ENCODE peak calls at places on chromosomes 3 and 15, in six cellular contexts. One of them, this sample, is unnamed.

GRCh38 chr3:2915826-2916225 is 194.3 kb downstream of the IL5RA start:
- DNase-seq in omental fat pad: no peak
- DNase-seq in foreskin fibroblast: no peak
- DNase-seq in NCI-H1436: no peak
- DNase-seq in activated T-cell treated with anti-CD3 and anti-CD28 coated beads for 1 hour: no peak
- DNase-seq in activated naive CD4-positive, alpha-beta T cell: no peak
- DNase-seq in this sample: no peak

GRCh38 chr3:171799501-171799900 is 10.8 kb downstream of the PLD1 start:
- DNase-seq in foreskin fibroblast: no peak
- DNase-seq in NCI-H1436: no peak
- DNase-seq in activated naive CD4-positive, alpha-beta T cell: no peak
- DNase-seq in omental fat pad: no peak
- DNase-seq in activated T-cell treated with anti-CD3 and anti-CD28 coated beads for 1 hour: no peak
- DNase-seq in this sample: no peak

GRCh38 chr3:4826237-4827100 is 152.8 kb upstream of the BHLHE40 start:
- DNase-seq in NCI-H1436: no peak
- DNase-seq in foreskin fibroblast: no peak
- DNase-seq in omental fat pad: no peak
- DNase-seq in activated naive CD4-positive, alpha-beta T cell: no peak
- DNase-seq in activated T-cell treated with anti-CD3 and anti-CD28 coated beads for 1 hour: no peak
- DNase-seq in this sample: no peak

GRCh38 chr3:66993082-66993481 is 5.0 kb upstream of the KBTBD8 start:
- DNase-seq in activated naive CD4-positive, alpha-beta T cell: no peak
- DNase-seq in NCI-H1436: no peak
- DNase-seq in omental fat pad: no peak
- DNase-seq in foreskin fibroblast: no peak
- DNase-seq in activated T-cell treated with anti-CD3 and anti-CD28 coated beads for 1 hour: no peak
- DNase-seq in this sample: no peak

GRCh38 chr3:68271145-68271544 is 616.7 kb upstream of the SUCLG2 start:
- DNase-seq in foreskin fibroblast: no peak
- DNase-seq in activated naive CD4-positive, alpha-beta T cell: no peak
- DNase-seq in activated T-cell treated with anti-CD3 and anti-CD28 coated beads for 1 hour: no peak
- DNase-seq in NCI-H1436: no peak
- DNase-seq in omental fat pad: no peak
- DNase-seq in this sample: no peak

GRCh38 chr3:9033867-9034266 is 70.6 kb upstream of the RAD18 start:
- DNase-seq in activated T-cell treated with anti-CD3 and anti-CD28 coated beads for 1 hour: no peak
- DNase-seq in omental fat pad: no peak
- DNase-seq in NCI-H1436: no peak
- DNase-seq in foreskin fibroblast: no peak
- DNase-seq in activated naive CD4-positive, alpha-beta T cell: no peak
- DNase-seq in this sample: no peak

GRCh38 chr15:92646216-92646615 is 9.4 kb downstream of the FAM174B start:
- DNase-seq in activated T-cell treated with anti-CD3 and anti-CD28 coated beads for 1 hour: no peak
- DNase-seq in omental fat pad: no peak
- DNase-seq in NCI-H1436: no peak
- DNase-seq in activated naive CD4-positive, alpha-beta T cell: no peak
- DNase-seq in foreskin fibroblast: no peak
- DNase-seq in this sample: no peak

GRCh38 chr3:111484666-111485065 is 57.3 kb upstream of the CD96 start:
- DNase-seq in NCI-H1436: no peak
- DNase-seq in omental fat pad: no peak
- DNase-seq in activated T-cell treated with anti-CD3 and anti-CD28 coated beads for 1 hour: no peak
- DNase-seq in activated naive CD4-positive, alpha-beta T cell: no peak
- DNase-seq in foreskin fibroblast: no peak
- DNase-seq in this sample: peak; percentile 15

GRCh38 chr3:186613637-186614265 is 891 bp downstream of the AHSG start:
- DNase-seq in activated naive CD4-positive, alpha-beta T cell: no peak
- DNase-seq in foreskin fibroblast: no peak
- DNase-seq in activated T-cell treated with anti-CD3 and anti-CD28 coated beads for 1 hour: no peak
- DNase-seq in omental fat pad: no peak
- DNase-seq in NCI-H1436: no peak
- DNase-seq in this sample: no peak

GRCh38 chr15:56805466-56806146 is 72.3 kb upstream of the ZNF280D start:
- DNase-seq in omental fat pad: no peak
- DNase-seq in activated naive CD4-positive, alpha-beta T cell: no peak
- DNase-seq in activated T-cell treated with anti-CD3 and anti-CD28 coated beads for 1 hour: no peak
- DNase-seq in foreskin fibroblast: peak; percentile 81
- DNase-seq in NCI-H1436: no peak
- DNase-seq in this sample: peak; percentile 77

GRCh38 chr15:63338170-63338569 is 43.5 kb downstream of the CA12 start:
- DNase-seq in NCI-H1436: no peak
- DNase-seq in omental fat pad: no peak
- DNase-seq in activated T-cell treated with anti-CD3 and anti-CD28 coated beads for 1 hour: no peak
- DNase-seq in activated naive CD4-positive, alpha-beta T cell: no peak
- DNase-seq in foreskin fibroblast: peak; percentile 72
- DNase-seq in this sample: no peak

GRCh38 chr3:146558811-146559210 is 14.4 kb upstream of the PLSCR1 start:
- DNase-seq in activated naive CD4-positive, alpha-beta T cell: no peak
- DNase-seq in omental fat pad: no peak
- DNase-seq in activated T-cell treated with anti-CD3 and anti-CD28 coated beads for 1 hour: no peak
- DNase-seq in NCI-H1436: no peak
- DNase-seq in foreskin fibroblast: no peak
- DNase-seq in this sample: no peak

GRCh38 chr3:43758826-43759225 is 68.1 kb downstream of the ABHD5 start:
- DNase-seq in omental fat pad: no peak
- DNase-seq in foreskin fibroblast: no peak
- DNase-seq in activated naive CD4-positive, alpha-beta T cell: no peak
- DNase-seq in activated T-cell treated with anti-CD3 and anti-CD28 coated beads for 1 hour: no peak
- DNase-seq in NCI-H1436: no peak
- DNase-seq in this sample: no peak

GRCh38 chr15:80201256-80202015 is 48.6 kb downstream of the FAH start:
- DNase-seq in activated T-cell treated with anti-CD3 and anti-CD28 coated beads for 1 hour: no peak
- DNase-seq in omental fat pad: no peak
- DNase-seq in activated naive CD4-positive, alpha-beta T cell: no peak
- DNase-seq in foreskin fibroblast: no peak
- DNase-seq in NCI-H1436: no peak
- DNase-seq in this sample: no peak

GRCh38 chr3:134675726-134676252 is 25.0 kb upstream of the KY start:
- DNase-seq in NCI-H1436: no peak
- DNase-seq in foreskin fibroblast: no peak
- DNase-seq in activated T-cell treated with anti-CD3 and anti-CD28 coated beads for 1 hour: no peak
- DNase-seq in activated naive CD4-positive, alpha-beta T cell: no peak
- DNase-seq in omental fat pad: no peak
- DNase-seq in this sample: no peak

GRCh38 chr3:172557515-172558220 is 34.4 kb upstream of the TNFSF10 start:
- DNase-seq in activated naive CD4-positive, alpha-beta T cell: no peak
- DNase-seq in activated T-cell treated with anti-CD3 and anti-CD28 coated beads for 1 hour: no peak
- DNase-seq in omental fat pad: no peak
- DNase-seq in foreskin fibroblast: no peak
- DNase-seq in NCI-H1436: no peak
- DNase-seq in this sample: no peak

GRCh38 chr3:108130247-108130646 is 39.4 kb upstream of the CD47 start:
- DNase-seq in activated T-cell treated with anti-CD3 and anti-CD28 coated beads for 1 hour: no peak
- DNase-seq in NCI-H1436: no peak
- DNase-seq in activated naive CD4-positive, alpha-beta T cell: no peak
- DNase-seq in foreskin fibroblast: no peak
- DNase-seq in omental fat pad: no peak
- DNase-seq in this sample: no peak

GRCh38 chr3:98733778-98734281 is 29.3 kb upstream of the ST3GAL6 start:
- DNase-seq in activated naive CD4-positive, alpha-beta T cell: no peak
- DNase-seq in NCI-H1436: no peak
- DNase-seq in omental fat pad: no peak
- DNase-seq in foreskin fibroblast: no peak
- DNase-seq in activated T-cell treated with anti-CD3 and anti-CD28 coated beads for 1 hour: no peak
- DNase-seq in this sample: peak; percentile 14

GRCh38 chr3:124839896-124840295 is 47.3 kb downstream of the ITGB5 start:
- DNase-seq in activated T-cell treated with anti-CD3 and anti-CD28 coated beads for 1 hour: no peak
- DNase-seq in omental fat pad: no peak
- DNase-seq in NCI-H1436: no peak
- DNase-seq in activated naive CD4-positive, alpha-beta T cell: no peak
- DNase-seq in foreskin fibroblast: no peak
- DNase-seq in this sample: no peak

GRCh38 chr15:101396484-101397261 is 92.8 kb downstream of the PCSK6 start:
- DNase-seq in NCI-H1436: no peak
- DNase-seq in activated T-cell treated with anti-CD3 and anti-CD28 coated beads for 1 hour: no peak
- DNase-seq in foreskin fibroblast: no peak
- DNase-seq in activated naive CD4-positive, alpha-beta T cell: no peak
- DNase-seq in omental fat pad: no peak
- DNase-seq in this sample: no peak

GRCh38 chr3:151456065-151456464 is 4.8 kb downstream of the IGSF10 start:
- DNase-seq in omental fat pad: no peak
- DNase-seq in NCI-H1436: no peak
- DNase-seq in foreskin fibroblast: no peak
- DNase-seq in activated naive CD4-positive, alpha-beta T cell: no peak
- DNase-seq in activated T-cell treated with anti-CD3 and anti-CD28 coated beads for 1 hour: no peak
- DNase-seq in this sample: no peak

GRCh38 chr3:20975221-20975620 is 775.8 kb downstream of the ZNF385D start:
- DNase-seq in NCI-H1436: no peak
- DNase-seq in foreskin fibroblast: no peak
- DNase-seq in activated T-cell treated with anti-CD3 and anti-CD28 coated beads for 1 hour: no peak
- DNase-seq in omental fat pad: no peak
- DNase-seq in activated naive CD4-positive, alpha-beta T cell: no peak
- DNase-seq in this sample: no peak

GRCh38 chr15:96359772-96360498 is 29.4 kb downstream of the NR2F2 start:
- DNase-seq in NCI-H1436: no peak
- DNase-seq in activated T-cell treated with anti-CD3 and anti-CD28 coated beads for 1 hour: no peak
- DNase-seq in activated naive CD4-positive, alpha-beta T cell: no peak
- DNase-seq in foreskin fibroblast: no peak
- DNase-seq in omental fat pad: no peak
- DNase-seq in this sample: no peak

GRCh38 chr3:119628390-119628789 is 30.7 kb downstream of the PLA1A start:
- DNase-seq in activated naive CD4-positive, alpha-beta T cell: no peak
- DNase-seq in omental fat pad: no peak
- DNase-seq in NCI-H1436: no peak
- DNase-seq in foreskin fibroblast: no peak
- DNase-seq in activated T-cell treated with anti-CD3 and anti-CD28 coated beads for 1 hour: no peak
- DNase-seq in this sample: no peak

GRCh38 chr3:46942481-46943236 is 33.9 kb downstream of the CCDC12 start:
- DNase-seq in foreskin fibroblast: no peak
- DNase-seq in omental fat pad: no peak
- DNase-seq in activated naive CD4-positive, alpha-beta T cell: no peak
- DNase-seq in NCI-H1436: no peak
- DNase-seq in activated T-cell treated with anti-CD3 and anti-CD28 coated beads for 1 hour: no peak
- DNase-seq in this sample: no peak

GRCh38 chr3:185986201-185986600 is 48.4 kb upstream of the TRA2B start:
- DNase-seq in NCI-H1436: no peak
- DNase-seq in activated T-cell treated with anti-CD3 and anti-CD28 coated beads for 1 hour: no peak
- DNase-seq in omental fat pad: no peak
- DNase-seq in foreskin fibroblast: no peak
- DNase-seq in activated naive CD4-positive, alpha-beta T cell: no peak
- DNase-seq in this sample: no peak

GRCh38 chr3:73228425-73228824 is 167.0 kb downstream of the EBLN2 start:
- DNase-seq in activated T-cell treated with anti-CD3 and anti-CD28 coated beads for 1 hour: no peak
- DNase-seq in activated naive CD4-positive, alpha-beta T cell: no peak
- DNase-seq in omental fat pad: no peak
- DNase-seq in foreskin fibroblast: no peak
- DNase-seq in NCI-H1436: no peak
- DNase-seq in this sample: peak; percentile 3

GRCh38 chr3:119641416-119641815 is 19.0 kb downstream of the POPDC2 start:
- DNase-seq in activated naive CD4-positive, alpha-beta T cell: no peak
- DNase-seq in omental fat pad: no peak
- DNase-seq in foreskin fibroblast: no peak
- DNase-seq in activated T-cell treated with anti-CD3 and anti-CD28 coated beads for 1 hour: no peak
- DNase-seq in NCI-H1436: no peak
- DNase-seq in this sample: no peak

GRCh38 chr3:141243295-141243707 is 11.7 kb downstream of the PXYLP1 start:
- DNase-seq in NCI-H1436: no peak
- DNase-seq in omental fat pad: no peak
- DNase-seq in activated T-cell treated with anti-CD3 and anti-CD28 coated beads for 1 hour: peak; percentile 42
- DNase-seq in foreskin fibroblast: no peak
- DNase-seq in activated naive CD4-positive, alpha-beta T cell: no peak
- DNase-seq in this sample: no peak

GRCh38 chr3:64621726-64622400 is 65.9 kb downstream of the ADAMTS9 start:
- DNase-seq in omental fat pad: no peak
- DNase-seq in activated naive CD4-positive, alpha-beta T cell: no peak
- DNase-seq in activated T-cell treated with anti-CD3 and anti-CD28 coated beads for 1 hour: no peak
- DNase-seq in foreskin fibroblast: no peak
- DNase-seq in NCI-H1436: no peak
- DNase-seq in this sample: no peak

GRCh38 chr15:66907826-66908502 is 157.4 kb upstream of the SMAD3 start:
- DNase-seq in NCI-H1436: no peak
- DNase-seq in activated T-cell treated with anti-CD3 and anti-CD28 coated beads for 1 hour: no peak
- DNase-seq in activated naive CD4-positive, alpha-beta T cell: no peak
- DNase-seq in omental fat pad: no peak
- DNase-seq in foreskin fibroblast: peak; percentile 36
- DNase-seq in this sample: no peak

GRCh38 chr3:187020376-187020775 is 90.0 kb downstream of the ST6GAL1 start:
- DNase-seq in foreskin fibroblast: no peak
- DNase-seq in activated T-cell treated with anti-CD3 and anti-CD28 coated beads for 1 hour: no peak
- DNase-seq in NCI-H1436: no peak
- DNase-seq in activated naive CD4-positive, alpha-beta T cell: no peak
- DNase-seq in omental fat pad: no peak
- DNase-seq in this sample: no peak

GRCh38 chr3:152760591-152760990 is 74.3 kb upstream of the P2RY1 start:
- DNase-seq in activated T-cell treated with anti-CD3 and anti-CD28 coated beads for 1 hour: no peak
- DNase-seq in NCI-H1436: no peak
- DNase-seq in activated naive CD4-positive, alpha-beta T cell: no peak
- DNase-seq in foreskin fibroblast: no peak
- DNase-seq in omental fat pad: no peak
- DNase-seq in this sample: no peak

GRCh38 chr15:51318382-51319150 is 19.8 kb downstream of the CYP19A1 start:
- DNase-seq in activated T-cell treated with anti-CD3 and anti-CD28 coated beads for 1 hour: no peak
- DNase-seq in activated naive CD4-positive, alpha-beta T cell: no peak
- DNase-seq in omental fat pad: no peak
- DNase-seq in foreskin fibroblast: no peak
- DNase-seq in NCI-H1436: no peak
- DNase-seq in this sample: no peak

GRCh38 chr3:172461530-172462138 is 13.4 kb upstream of the GHSR start:
- DNase-seq in NCI-H1436: peak; percentile 27
- DNase-seq in activated naive CD4-positive, alpha-beta T cell: no peak
- DNase-seq in omental fat pad: no peak
- DNase-seq in activated T-cell treated with anti-CD3 and anti-CD28 coated beads for 1 hour: no peak
- DNase-seq in foreskin fibroblast: no peak
- DNase-seq in this sample: peak; percentile 33

GRCh38 chr3:197305854-197306253 is 7.4 kb upstream of the DLG1 start:
- DNase-seq in omental fat pad: no peak
- DNase-seq in foreskin fibroblast: peak; percentile 51
- DNase-seq in activated naive CD4-positive, alpha-beta T cell: no peak
- DNase-seq in activated T-cell treated with anti-CD3 and anti-CD28 coated beads for 1 hour: no peak
- DNase-seq in NCI-H1436: no peak
- DNase-seq in this sample: peak; percentile 52

GRCh38 chr15:67501177-67501835 is 19.6 kb upstream of the C15orf61 start:
- DNase-seq in activated naive CD4-positive, alpha-beta T cell: no peak
- DNase-seq in NCI-H1436: no peak
- DNase-seq in activated T-cell treated with anti-CD3 and anti-CD28 coated beads for 1 hour: no peak
- DNase-seq in foreskin fibroblast: peak; percentile 29
- DNase-seq in omental fat pad: no peak
- DNase-seq in this sample: peak; percentile 24

GRCh38 chr3:52523386-52524257 is 10.0 kb downstream of the NT5DC2 start:
- DNase-seq in omental fat pad: no peak
- DNase-seq in NCI-H1436: no peak
- DNase-seq in activated T-cell treated with anti-CD3 and anti-CD28 coated beads for 1 hour: no peak
- DNase-seq in activated naive CD4-positive, alpha-beta T cell: no peak
- DNase-seq in foreskin fibroblast: no peak
- DNase-seq in this sample: no peak

GRCh38 chr3:57827757-57828156 is 71.6 kb downstream of the SLMAP start:
- DNase-seq in foreskin fibroblast: no peak
- DNase-seq in omental fat pad: no peak
- DNase-seq in activated naive CD4-positive, alpha-beta T cell: no peak
- DNase-seq in NCI-H1436: no peak
- DNase-seq in activated T-cell treated with anti-CD3 and anti-CD28 coated beads for 1 hour: no peak
- DNase-seq in this sample: no peak

GRCh38 chr3:179652467-179653105 is at the start of gene USP13:
- DNase-seq in NCI-H1436: peak; percentile 78
- DNase-seq in omental fat pad: peak; percentile 28
- DNase-seq in activated T-cell treated with anti-CD3 and anti-CD28 coated beads for 1 hour: peak; percentile 32
- DNase-seq in activated naive CD4-positive, alpha-beta T cell: peak; percentile 8
- DNase-seq in foreskin fibroblast: peak; percentile 77
- DNase-seq in this sample: peak; percentile 75